ENCODE peak calls at places on chromosome 7, in six cellular contexts. One of them, this sample, is unnamed.

GRCh38 chr7:139060838-139061237 is 25.0 kb upstream of the ZC3HAV1L start:
- DNase-seq in cardiac muscle cell: no peak
- DNase-seq in choroid plexus epithelial cell: no peak
- DNase-seq in PC-3: no peak
- DNase-seq in kidney: no peak
- DNase-seq in tibial nerve: no peak
- DNase-seq in this sample: no peak

GRCh38 chr7:16223963-16224707 is 197.2 kb downstream of the CRPPA start:
- DNase-seq in cardiac muscle cell: no peak
- DNase-seq in choroid plexus epithelial cell: no peak
- DNase-seq in PC-3: no peak
- DNase-seq in kidney: no peak
- DNase-seq in tibial nerve: no peak
- DNase-seq in this sample: no peak

GRCh38 chr7:32937344-32938174 is 19.7 kb upstream of the FKBP9 start:
- DNase-seq in cardiac muscle cell: peak; percentile 87
- DNase-seq in choroid plexus epithelial cell: peak; percentile 53
- DNase-seq in PC-3: no peak
- DNase-seq in kidney: no peak
- DNase-seq in tibial nerve: peak; percentile 63
- DNase-seq in this sample: no peak

GRCh38 chr7:155702616-155703015 is 58.2 kb downstream of the RBM33 start:
- DNase-seq in cardiac muscle cell: no peak
- DNase-seq in choroid plexus epithelial cell: peak; percentile 15
- DNase-seq in PC-3: peak; percentile 82
- DNase-seq in kidney: no peak
- DNase-seq in tibial nerve: no peak
- DNase-seq in this sample: peak; percentile 87

GRCh38 chr7:139753079-139753692 is 24.6 kb downstream of the HIPK2 start:
- DNase-seq in cardiac muscle cell: no peak
- DNase-seq in choroid plexus epithelial cell: no peak
- DNase-seq in PC-3: peak; percentile 69
- DNase-seq in kidney: no peak
- DNase-seq in tibial nerve: no peak
- DNase-seq in this sample: no peak

GRCh38 chr7:111229181-111229740 is 138.3 kb downstream of the LRRN3 start:
- DNase-seq in cardiac muscle cell: no peak
- DNase-seq in choroid plexus epithelial cell: no peak
- DNase-seq in PC-3: no peak
- DNase-seq in kidney: no peak
- DNase-seq in tibial nerve: no peak
- DNase-seq in this sample: no peak

GRCh38 chr7:104934665-104935064 is 79.3 kb upstream of the KMT2E start:
- DNase-seq in cardiac muscle cell: no peak
- DNase-seq in choroid plexus epithelial cell: no peak
- DNase-seq in PC-3: no peak
- DNase-seq in kidney: no peak
- DNase-seq in tibial nerve: no peak
- DNase-seq in this sample: no peak

GRCh38 chr7:116948934-116949333 is 4.4 kb upstream of the ST7 start:
- DNase-seq in cardiac muscle cell: peak; percentile 93
- DNase-seq in choroid plexus epithelial cell: no peak
- DNase-seq in PC-3: no peak
- DNase-seq in kidney: no peak
- DNase-seq in tibial nerve: no peak
- DNase-seq in this sample: no peak

GRCh38 chr7:154868901-154869300 is 134.0 kb downstream of the PAXIP1 start:
- DNase-seq in cardiac muscle cell: peak; percentile 28
- DNase-seq in choroid plexus epithelial cell: no peak
- DNase-seq in PC-3: no peak
- DNase-seq in kidney: peak; percentile 56
- DNase-seq in tibial nerve: no peak
- DNase-seq in this sample: no peak

GRCh38 chr7:3243256-3243655 is 57.8 kb upstream of the SDK1 start:
- DNase-seq in cardiac muscle cell: peak; percentile 27
- DNase-seq in choroid plexus epithelial cell: no peak
- DNase-seq in PC-3: no peak
- DNase-seq in kidney: no peak
- DNase-seq in tibial nerve: no peak
- DNase-seq in this sample: no peak

GRCh38 chr7:10122573-10123100 is 851.0 kb upstream of the PHF14 start:
- DNase-seq in cardiac muscle cell: peak; percentile 20
- DNase-seq in choroid plexus epithelial cell: no peak
- DNase-seq in PC-3: no peak
- DNase-seq in kidney: no peak
- DNase-seq in tibial nerve: peak; percentile 15
- DNase-seq in this sample: no peak

GRCh38 chr7:135291809-135292253 is 58.2 kb downstream of the STRA8 start:
- DNase-seq in cardiac muscle cell: no peak
- DNase-seq in choroid plexus epithelial cell: peak; percentile 40
- DNase-seq in PC-3: peak; percentile 93
- DNase-seq in kidney: no peak
- DNase-seq in tibial nerve: no peak
- DNase-seq in this sample: peak; percentile 99

GRCh38 chr7:121714559-121715303 is 158.2 kb upstream of the PTPRZ1 start:
- DNase-seq in cardiac muscle cell: peak; percentile 2
- DNase-seq in choroid plexus epithelial cell: no peak
- DNase-seq in PC-3: no peak
- DNase-seq in kidney: no peak
- DNase-seq in tibial nerve: no peak
- DNase-seq in this sample: no peak

GRCh38 chr7:78080811-78081210 is 282.2 kb downstream of the PHTF2 start:
- DNase-seq in cardiac muscle cell: no peak
- DNase-seq in choroid plexus epithelial cell: no peak
- DNase-seq in PC-3: peak; percentile 15
- DNase-seq in kidney: no peak
- DNase-seq in tibial nerve: no peak
- DNase-seq in this sample: no peak

GRCh38 chr7:44743750-44744149 is 4.9 kb upstream of the ZMIZ2 start:
- DNase-seq in cardiac muscle cell: no peak
- DNase-seq in choroid plexus epithelial cell: no peak
- DNase-seq in PC-3: no peak
- DNase-seq in kidney: no peak
- DNase-seq in tibial nerve: no peak
- DNase-seq in this sample: no peak

GRCh38 chr7:100087055-100087750 is 1.6 kb upstream of the COPS6 start:
- DNase-seq in cardiac muscle cell: no peak
- DNase-seq in choroid plexus epithelial cell: peak; percentile 86
- DNase-seq in PC-3: peak; percentile 82
- DNase-seq in kidney: no peak
- DNase-seq in tibial nerve: no peak
- DNase-seq in this sample: peak; percentile 86

GRCh38 chr7:28301148-28301641 is 111.1 kb upstream of the CREB5 start:
- DNase-seq in cardiac muscle cell: no peak
- DNase-seq in choroid plexus epithelial cell: peak; percentile 15
- DNase-seq in PC-3: peak; percentile 38
- DNase-seq in kidney: no peak
- DNase-seq in tibial nerve: no peak
- DNase-seq in this sample: peak; percentile 81

GRCh38 chr7:143372070-143372469 is 9.1 kb upstream of the ZYX start:
- DNase-seq in cardiac muscle cell: no peak
- DNase-seq in choroid plexus epithelial cell: no peak
- DNase-seq in PC-3: peak; percentile 81
- DNase-seq in kidney: peak; percentile 59
- DNase-seq in tibial nerve: peak; percentile 67
- DNase-seq in this sample: peak; percentile 92
- H3K4me3 ChIP-seq in cardiac muscle cell: no peak overlapping the region
- H3K4me3 ChIP-seq in choroid plexus epithelial cell: no peak overlapping the region
- H3K4me3 ChIP-seq in PC-3: no peak overlapping the region
- H3K4me3 ChIP-seq in kidney: no peak overlapping the region
- H3K4me3 ChIP-seq in tibial nerve: no peak overlapping the region
- H3K4me3 ChIP-seq in this sample: no peak overlapping the region

GRCh38 chr7:70812511-70812910 is 319.4 kb upstream of the GALNT17 start:
- DNase-seq in cardiac muscle cell: no peak
- DNase-seq in choroid plexus epithelial cell: peak; percentile 17
- DNase-seq in PC-3: no peak
- DNase-seq in kidney: no peak
- DNase-seq in tibial nerve: no peak
- DNase-seq in this sample: no peak
- TF ChIP-seq CTCF in cardiac muscle cell: no peak
- TF ChIP-seq CTCF in choroid plexus epithelial cell: peak; percentile 47
- TF ChIP-seq CTCF in PC-3: no peak
- TF ChIP-seq CTCF in kidney: no peak
- TF ChIP-seq CTCF in tibial nerve: no peak
- TF ChIP-seq CTCF in this sample: peak; percentile 22

GRCh38 chr7:36644625-36645422 is 79.5 kb downstream of the AOAH start:
- DNase-seq in cardiac muscle cell: no peak
- DNase-seq in choroid plexus epithelial cell: peak; percentile 21
- DNase-seq in PC-3: no peak
- DNase-seq in kidney: no peak
- DNase-seq in tibial nerve: no peak
- DNase-seq in this sample: no peak
- H3K4me3 ChIP-seq in cardiac muscle cell: no peak overlapping the region
- H3K4me3 ChIP-seq in choroid plexus epithelial cell: no peak overlapping the region
- H3K4me3 ChIP-seq in PC-3: no peak overlapping the region
- H3K4me3 ChIP-seq in kidney: no peak overlapping the region
- H3K4me3 ChIP-seq in tibial nerve: no peak overlapping the region
- H3K4me3 ChIP-seq in this sample: no peak overlapping the region

GRCh38 chr7:12683678-12684077 is 3.8 kb upstream of the ARL4A start:
- DNase-seq in cardiac muscle cell: no peak
- DNase-seq in choroid plexus epithelial cell: peak; percentile 58
- DNase-seq in PC-3: peak; percentile 18
- DNase-seq in kidney: no peak
- DNase-seq in tibial nerve: no peak
- DNase-seq in this sample: peak; percentile 29
- TF ChIP-seq CTCF in cardiac muscle cell: peak; percentile 39
- TF ChIP-seq CTCF in choroid plexus epithelial cell: peak; percentile 50
- TF ChIP-seq CTCF in PC-3: peak; percentile 62
- TF ChIP-seq CTCF in kidney: peak; percentile 11
- TF ChIP-seq CTCF in tibial nerve: peak; percentile 20
- TF ChIP-seq CTCF in this sample: peak; percentile 37

GRCh38 chr7:26856481-26856880 is 7.9 kb downstream of the SKAP2 start:
- DNase-seq in cardiac muscle cell: no peak
- DNase-seq in choroid plexus epithelial cell: no peak
- DNase-seq in PC-3: no peak
- DNase-seq in kidney: no peak
- DNase-seq in tibial nerve: no peak
- DNase-seq in this sample: no peak
- H3K4me3 ChIP-seq in cardiac muscle cell: no peak overlapping the region
- H3K4me3 ChIP-seq in choroid plexus epithelial cell: no peak overlapping the region
- H3K4me3 ChIP-seq in PC-3: no peak overlapping the region
- H3K4me3 ChIP-seq in kidney: peak overlapping the region; percentile 35
- H3K4me3 ChIP-seq in tibial nerve: no peak overlapping the region
- H3K4me3 ChIP-seq in this sample: no peak overlapping the region

DNA sequence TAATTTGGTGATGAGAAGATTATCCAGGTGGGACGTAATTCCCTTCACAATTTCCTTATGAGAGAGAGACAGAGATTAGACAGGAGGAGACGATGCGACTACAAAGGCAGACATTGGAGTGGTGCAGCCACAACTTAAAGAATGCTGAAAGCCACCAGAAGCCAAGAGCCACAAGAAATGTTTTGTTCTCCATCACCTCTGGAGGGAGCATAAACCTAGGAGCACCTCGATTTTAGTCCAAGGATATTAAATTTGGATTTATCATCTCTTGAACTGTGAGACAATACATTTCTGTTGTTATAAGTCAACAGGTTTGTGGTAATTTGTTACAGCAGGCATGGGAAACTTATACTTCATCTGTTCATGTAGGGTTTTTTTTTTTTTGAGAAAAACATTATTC is 418.9 kb downstream of the DGKB start:
- DNase-seq in cardiac muscle cell: no peak
- DNase-seq in choroid plexus epithelial cell: peak; percentile 14
- DNase-seq in PC-3: peak; percentile 37
- DNase-seq in kidney: no peak
- DNase-seq in tibial nerve: no peak
- DNase-seq in this sample: no peak
- TF ChIP-seq CTCF in cardiac muscle cell: no peak
- TF ChIP-seq CTCF in choroid plexus epithelial cell: peak; percentile 18
- TF ChIP-seq CTCF in PC-3: peak; percentile 59
- TF ChIP-seq CTCF in kidney: no peak
- TF ChIP-seq CTCF in tibial nerve: no peak
- TF ChIP-seq CTCF in this sample: peak; percentile 26

DNA sequence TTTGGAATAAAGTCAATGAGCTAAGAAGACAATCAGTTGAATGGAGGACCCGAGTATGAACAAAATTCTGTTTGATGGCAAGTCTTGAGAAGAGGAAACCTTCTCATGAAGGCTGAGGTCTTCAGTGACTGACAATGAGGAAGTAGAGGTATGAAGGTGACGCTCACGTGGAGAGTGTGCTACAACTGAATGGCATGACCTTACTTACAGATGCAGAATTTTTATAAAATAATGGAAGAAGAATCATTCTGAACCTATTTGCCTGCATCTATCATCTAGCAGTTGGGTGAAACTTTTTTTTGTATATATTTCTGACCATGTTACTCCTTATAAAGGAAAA is 19.4 kb upstream of the SP4 start:
- DNase-seq in cardiac muscle cell: no peak
- DNase-seq in choroid plexus epithelial cell: no peak
- DNase-seq in PC-3: no peak
- DNase-seq in kidney: no peak
- DNase-seq in tibial nerve: no peak
- DNase-seq in this sample: no peak
- H3K4me3 ChIP-seq in cardiac muscle cell: no peak overlapping the region
- H3K4me3 ChIP-seq in choroid plexus epithelial cell: no peak overlapping the region
- H3K4me3 ChIP-seq in PC-3: no peak overlapping the region
- H3K4me3 ChIP-seq in kidney: no peak overlapping the region
- H3K4me3 ChIP-seq in tibial nerve: no peak overlapping the region
- H3K4me3 ChIP-seq in this sample: no peak overlapping the region

GRCh38 chr7:88358534-88358838 is 51.8 kb upstream of the STEAP4 start:
- DNase-seq in cardiac muscle cell: no peak
- DNase-seq in choroid plexus epithelial cell: no peak
- DNase-seq in PC-3: no peak
- DNase-seq in kidney: no peak
- DNase-seq in tibial nerve: no peak
- DNase-seq in this sample: no peak
- TF ChIP-seq CTCF in cardiac muscle cell: no peak
- TF ChIP-seq CTCF in choroid plexus epithelial cell: no peak
- TF ChIP-seq CTCF in PC-3: no peak
- TF ChIP-seq CTCF in kidney: no peak
- TF ChIP-seq CTCF in tibial nerve: no peak
- TF ChIP-seq CTCF in this sample: no peak